ENCODE peak calls at places on chromosome 11, in six cellular contexts. H is AG09319, Q is B cell, G is RWPE1, X is nucleus accumbens, P is Calu3. E is an unnamed sample.

GRCh38 chr11:129418039-129418438 is 42.4 kb downstream of the BARX2 start:
- DNase-seq in H (no peak), Q (no peak), G (no peak), X (no peak), P (peak), E (no peak)

GRCh38 chr11:47175746-47176327 is 842 bp downstream of the ARFGAP2 start:
- DNase-seq in H (no peak), Q (no peak), G (no peak), X (no peak), P (no peak), E (no peak)

GRCh38 chr11:80593981-80594380 is 1153.2 kb upstream of the TENM4 start:
- DNase-seq in H (no peak), Q (no peak), G (peak), X (peak), P (peak), E (no peak)

GRCh38 chr11:30422389-30422788 is 99.5 kb downstream of the ARL14EP start:
- DNase-seq in H (no peak), Q (no peak), G (no peak), X (no peak), P (no peak), E (no peak)

GRCh38 chr11:18065572-18065971 is 19.5 kb upstream of the TPH1 start:
- DNase-seq in H (no peak), Q (no peak), G (peak), X (no peak), P (no peak), E (no peak)

GRCh38 chr11:115919341-115920086 is 415.3 kb upstream of the CADM1 start:
- DNase-seq in H (no peak), Q (no peak), G (no peak), X (no peak), P (no peak), E (no peak)

GRCh38 chr11:14125529-14125928 is 163.0 kb downstream of the SPON1 start:
- DNase-seq in H (no peak), Q (no peak), G (peak), X (no peak), P (peak), E (no peak)

GRCh38 chr11:67071420-67072284 is 15.0 kb downstream of the RHOD start:
- DNase-seq in H (no peak), Q (peak), G (no peak), X (peak), P (peak), E (peak)

GRCh38 chr11:105860105-105860504 is 161.9 kb downstream of the MSANTD4 start:
- DNase-seq in H (no peak), Q (no peak), G (no peak), X (no peak), P (no peak), E (no peak)

GRCh38 chr11:12211331-12212065 is 101.1 kb downstream of the MICAL2 start:
- DNase-seq in H (no peak), Q (no peak), G (no peak), X (no peak), P (no peak), E (no peak)

GRCh38 chr11:14904745-14905103 is 12.7 kb upstream of the CYP2R1 start:
- DNase-seq in H (no peak), Q (peak), G (no peak), X (peak), P (peak), E (peak)

GRCh38 chr11:85627998-85628770 is at the start of gene TMEM126B:
- DNase-seq in H (peak), Q (peak), G (peak), X (peak), P (peak), E (peak)

GRCh38 chr11:130573767-130574166 is 125.3 kb downstream of the ADAMTS15 start:
- DNase-seq in H (no peak), Q (no peak), G (no peak), X (no peak), P (no peak), E (no peak)

GRCh38 chr11:57426754-57427691 is at the start of gene SLC43A3:
- DNase-seq in H (peak), Q (peak), G (peak), X (peak), P (peak), E (peak)

GRCh38 chr11:27991731-27992130 is 116.2 kb downstream of the KIF18A start:
- DNase-seq in H (no peak), Q (no peak), G (no peak), X (no peak), P (no peak), E (no peak)

GRCh38 chr11:134380229-134380628 is 31.8 kb downstream of the B3GAT1 start:
- DNase-seq in H (no peak), Q (no peak), G (no peak), X (no peak), P (no peak), E (no peak)

GRCh38 chr11:2909145-2909914 is 19.9 kb downstream of the PHLDA2 start:
- DNase-seq in H (no peak), Q (no peak), G (no peak), X (no peak), P (no peak), E (no peak)

GRCh38 chr11:115361025-115361424 is 143.2 kb downstream of the CADM1 start:
- DNase-seq in H (no peak), Q (no peak), G (no peak), X (no peak), P (no peak), E (no peak)

GRCh38 chr11:117020873-117021564 is 77.2 kb downstream of the SIK3 start:
- DNase-seq in H (no peak), Q (no peak), G (no peak), X (no peak), P (no peak), E (no peak)

GRCh38 chr11:105230586-105230985 is 91.0 kb upstream of the CARD18 start:
- DNase-seq in H (no peak), Q (no peak), G (peak), X (no peak), P (no peak), E (no peak)

GRCh38 chr11:29312817-29313216 is 704.0 kb downstream of the KCNA4 start:
- DNase-seq in H (no peak), Q (no peak), G (peak), X (no peak), P (no peak), E (no peak)

GRCh38 chr11:106917973-106918372 is 100.3 kb downstream of the GUCY1A2 start:
- DNase-seq in H (no peak), Q (no peak), G (no peak), X (no peak), P (peak), E (peak)

GRCh38 chr11:81658722-81659121 is 1074.9 kb downstream of the FAM181B start:
- DNase-seq in H (no peak), Q (no peak), G (peak), X (no peak), P (no peak), E (no peak)

GRCh38 chr11:124669193-124669592 is 4.3 kb downstream of the SIAE start:
- DNase-seq in H (peak), Q (peak), G (peak), X (peak), P (peak), E (peak)

GRCh38 chr11:112794321-112794720 is 166.9 kb upstream of the NCAM1 start:
- DNase-seq in H (no peak), Q (no peak), G (no peak), X (no peak), P (no peak), E (no peak)

GRCh38 chr11:68455485-68455884 is 5.1 kb upstream of the PPP6R3 start:
- DNase-seq in H (no peak), Q (no peak), G (no peak), X (no peak), P (no peak), E (no peak)

GRCh38 chr11:119117004-119117706 is 4.2 kb upstream of the HINFP start:
- DNase-seq in H (no peak), Q (no peak), G (no peak), X (no peak), P (no peak), E (no peak)

GRCh38 chr11:46247090-46247489 is 30.4 kb upstream of the CREB3L1 start:
- DNase-seq in H (peak), Q (no peak), G (peak), X (no peak), P (no peak), E (no peak)

GRCh38 chr11:69598147-69598546 is 42.8 kb upstream of the CCND1 start:
- DNase-seq in H (no peak), Q (no peak), G (peak), X (no peak), P (peak), E (no peak)

GRCh38 chr11:58575377-58576020 is at the start of gene LPXN:
- DNase-seq in H (no peak), Q (peak), G (no peak), X (no peak), P (no peak), E (no peak)